ENCODE peak calls at places on chromosomes 4 and X, in ten cellular contexts. One of them, this sample, is unnamed.

GRCh38 chr4:69617083-69617694 is 22.3 kb downstream of the UGT2A2 start:
- DNase-seq in lower lobe of right lung: no peak
- DNase-seq in SW480: peak
- DNase-seq in iris pigment epithelial cell: peak
- DNase-seq in adipocyte: peak
- DNase-seq in H4: peak
- DNase-seq in iPS DF 19.7: no peak
- DNase-seq in activated CD4-positive, alpha-beta T cell treated with anti-CD3 and anti-CD28 coated beads, Interleukin-2, amount 50 U/mL, for 1 hour: no peak
- DNase-seq in uterus: no peak
- DNase-seq in AG04450: peak
- DNase-seq in this sample: no peak

GRCh38 chr4:140718240-140718639 is 37.9 kb downstream of the TBC1D9 start:
- DNase-seq in lower lobe of right lung: no peak
- DNase-seq in SW480: no peak
- DNase-seq in iris pigment epithelial cell: peak
- DNase-seq in adipocyte: peak
- DNase-seq in H4: no peak
- DNase-seq in iPS DF 19.7: no peak
- DNase-seq in activated CD4-positive, alpha-beta T cell treated with anti-CD3 and anti-CD28 coated beads, Interleukin-2, amount 50 U/mL, for 1 hour: no peak
- DNase-seq in uterus: no peak
- DNase-seq in AG04450: no peak
- DNase-seq in this sample: no peak

GRCh38 chr4:109801895-109802319 is at the start of gene CFI:
- DNase-seq in lower lobe of right lung: no peak
- DNase-seq in SW480: no peak
- DNase-seq in iris pigment epithelial cell: peak
- DNase-seq in adipocyte: peak
- DNase-seq in H4: peak
- DNase-seq in iPS DF 19.7: no peak
- DNase-seq in activated CD4-positive, alpha-beta T cell treated with anti-CD3 and anti-CD28 coated beads, Interleukin-2, amount 50 U/mL, for 1 hour: no peak
- DNase-seq in uterus: no peak
- DNase-seq in AG04450: no peak
- DNase-seq in this sample: no peak

GRCh38 chr4:69322055-69322454 is 41.8 kb downstream of the UGT2B28 start:
- DNase-seq in lower lobe of right lung: no peak
- DNase-seq in SW480: peak
- DNase-seq in iris pigment epithelial cell: peak
- DNase-seq in adipocyte: peak
- DNase-seq in H4: peak
- DNase-seq in iPS DF 19.7: no peak
- DNase-seq in activated CD4-positive, alpha-beta T cell treated with anti-CD3 and anti-CD28 coated beads, Interleukin-2, amount 50 U/mL, for 1 hour: no peak
- DNase-seq in uterus: no peak
- DNase-seq in AG04450: no peak
- DNase-seq in this sample: no peak

GRCh38 chr4:2305766-2306501 is 44.0 kb upstream of the MXD4 start:
- DNase-seq in lower lobe of right lung: no peak
- DNase-seq in SW480: peak
- DNase-seq in iris pigment epithelial cell: no peak
- DNase-seq in adipocyte: peak
- DNase-seq in H4: peak
- DNase-seq in iPS DF 19.7: no peak
- DNase-seq in activated CD4-positive, alpha-beta T cell treated with anti-CD3 and anti-CD28 coated beads, Interleukin-2, amount 50 U/mL, for 1 hour: no peak
- DNase-seq in uterus: no peak
- DNase-seq in AG04450: no peak
- DNase-seq in this sample: peak

GRCh38 chr4:113112341-113112978 is 63.0 kb downstream of the ANK2 start:
- DNase-seq in lower lobe of right lung: no peak
- DNase-seq in SW480: no peak
- DNase-seq in iris pigment epithelial cell: no peak
- DNase-seq in adipocyte: no peak
- DNase-seq in H4: no peak
- DNase-seq in iPS DF 19.7: no peak
- DNase-seq in activated CD4-positive, alpha-beta T cell treated with anti-CD3 and anti-CD28 coated beads, Interleukin-2, amount 50 U/mL, for 1 hour: no peak
- DNase-seq in uterus: no peak
- DNase-seq in AG04450: no peak
- DNase-seq in this sample: no peak

GRCh38 chrX:70190225-70190624 is 12.9 kb downstream of the DGAT2L6 start:
- DNase-seq in lower lobe of right lung: no peak
- DNase-seq in SW480: no peak
- DNase-seq in iris pigment epithelial cell: no peak
- DNase-seq in adipocyte: no peak
- DNase-seq in H4: no peak
- DNase-seq in iPS DF 19.7: no peak
- DNase-seq in activated CD4-positive, alpha-beta T cell treated with anti-CD3 and anti-CD28 coated beads, Interleukin-2, amount 50 U/mL, for 1 hour: no peak
- DNase-seq in uterus: no peak
- DNase-seq in AG04450: no peak
- DNase-seq in this sample: no peak

GRCh38 chr4:10115271-10115656 is 1.3 kb downstream of the WDR1 start:
- DNase-seq in lower lobe of right lung: no peak
- DNase-seq in SW480: no peak
- DNase-seq in iris pigment epithelial cell: peak
- DNase-seq in adipocyte: peak
- DNase-seq in H4: no peak
- DNase-seq in iPS DF 19.7: no peak
- DNase-seq in activated CD4-positive, alpha-beta T cell treated with anti-CD3 and anti-CD28 coated beads, Interleukin-2, amount 50 U/mL, for 1 hour: no peak
- DNase-seq in uterus: no peak
- DNase-seq in AG04450: no peak
- DNase-seq in this sample: peak

GRCh38 chr4:150209140-150209829 is 131.0 kb downstream of the DCLK2 start:
- DNase-seq in lower lobe of right lung: peak
- DNase-seq in SW480: peak
- DNase-seq in iris pigment epithelial cell: peak
- DNase-seq in adipocyte: peak
- DNase-seq in H4: peak
- DNase-seq in iPS DF 19.7: no peak
- DNase-seq in activated CD4-positive, alpha-beta T cell treated with anti-CD3 and anti-CD28 coated beads, Interleukin-2, amount 50 U/mL, for 1 hour: no peak
- DNase-seq in uterus: peak
- DNase-seq in AG04450: peak
- DNase-seq in this sample: peak

GRCh38 chr4:108165601-108166000 is 3.1 kb downstream of the LEF1 start:
- DNase-seq in lower lobe of right lung: no peak
- DNase-seq in SW480: no peak
- DNase-seq in iris pigment epithelial cell: no peak
- DNase-seq in adipocyte: no peak
- DNase-seq in H4: no peak
- DNase-seq in iPS DF 19.7: no peak
- DNase-seq in activated CD4-positive, alpha-beta T cell treated with anti-CD3 and anti-CD28 coated beads, Interleukin-2, amount 50 U/mL, for 1 hour: peak
- DNase-seq in uterus: no peak
- DNase-seq in AG04450: no peak
- DNase-seq in this sample: no peak

GRCh38 chrX:16671005-16671404 is 21.0 kb downstream of the S100G start:
- DNase-seq in lower lobe of right lung: no peak
- DNase-seq in SW480: peak
- DNase-seq in iris pigment epithelial cell: peak
- DNase-seq in adipocyte: peak
- DNase-seq in H4: peak
- DNase-seq in iPS DF 19.7: no peak
- DNase-seq in activated CD4-positive, alpha-beta T cell treated with anti-CD3 and anti-CD28 coated beads, Interleukin-2, amount 50 U/mL, for 1 hour: peak
- DNase-seq in uterus: peak
- DNase-seq in AG04450: no peak
- DNase-seq in this sample: no peak

GRCh38 chr4:7649741-7650531 is 215.2 kb upstream of the PSAPL1 start:
- DNase-seq in lower lobe of right lung: peak
- DNase-seq in SW480: peak
- DNase-seq in iris pigment epithelial cell: peak
- DNase-seq in adipocyte: peak
- DNase-seq in H4: peak
- DNase-seq in iPS DF 19.7: no peak
- DNase-seq in activated CD4-positive, alpha-beta T cell treated with anti-CD3 and anti-CD28 coated beads, Interleukin-2, amount 50 U/mL, for 1 hour: peak
- DNase-seq in uterus: no peak
- DNase-seq in AG04450: peak
- DNase-seq in this sample: no peak

GRCh38 chrX:87517571-87518141 is at the start of gene KLHL4:
- DNase-seq in lower lobe of right lung: no peak
- DNase-seq in SW480: peak
- DNase-seq in iris pigment epithelial cell: peak
- DNase-seq in adipocyte: no peak
- DNase-seq in H4: peak
- DNase-seq in iPS DF 19.7: peak
- DNase-seq in activated CD4-positive, alpha-beta T cell treated with anti-CD3 and anti-CD28 coated beads, Interleukin-2, amount 50 U/mL, for 1 hour: no peak
- DNase-seq in uterus: peak
- DNase-seq in AG04450: peak
- DNase-seq in this sample: no peak

GRCh38 chrX:150352581-150352980 is 10.5 kb upstream of the MAMLD1 start:
- DNase-seq in lower lobe of right lung: no peak
- DNase-seq in SW480: no peak
- DNase-seq in iris pigment epithelial cell: no peak
- DNase-seq in adipocyte: no peak
- DNase-seq in H4: peak
- DNase-seq in iPS DF 19.7: no peak
- DNase-seq in activated CD4-positive, alpha-beta T cell treated with anti-CD3 and anti-CD28 coated beads, Interleukin-2, amount 50 U/mL, for 1 hour: no peak
- DNase-seq in uterus: no peak
- DNase-seq in AG04450: no peak
- DNase-seq in this sample: peak

GRCh38 chr4:65658117-65658516 is 12.2 kb downstream of the EPHA5 start:
- DNase-seq in lower lobe of right lung: peak
- DNase-seq in SW480: no peak
- DNase-seq in iris pigment epithelial cell: no peak
- DNase-seq in adipocyte: no peak
- DNase-seq in H4: no peak
- DNase-seq in iPS DF 19.7: no peak
- DNase-seq in activated CD4-positive, alpha-beta T cell treated with anti-CD3 and anti-CD28 coated beads, Interleukin-2, amount 50 U/mL, for 1 hour: no peak
- DNase-seq in uterus: no peak
- DNase-seq in AG04450: no peak
- DNase-seq in this sample: no peak

GRCh38 chrX:129565046-129565649 is 25.1 kb downstream of the OCRL start:
- DNase-seq in lower lobe of right lung: no peak
- DNase-seq in SW480: no peak
- DNase-seq in iris pigment epithelial cell: peak
- DNase-seq in adipocyte: no peak
- DNase-seq in H4: no peak
- DNase-seq in iPS DF 19.7: peak
- DNase-seq in activated CD4-positive, alpha-beta T cell treated with anti-CD3 and anti-CD28 coated beads, Interleukin-2, amount 50 U/mL, for 1 hour: no peak
- DNase-seq in uterus: no peak
- DNase-seq in AG04450: no peak
- DNase-seq in this sample: no peak

GRCh38 chr4:91989914-91990313 is 313.9 kb upstream of the GRID2 start:
- DNase-seq in lower lobe of right lung: no peak
- DNase-seq in SW480: no peak
- DNase-seq in iris pigment epithelial cell: no peak
- DNase-seq in adipocyte: no peak
- DNase-seq in H4: no peak
- DNase-seq in iPS DF 19.7: no peak
- DNase-seq in activated CD4-positive, alpha-beta T cell treated with anti-CD3 and anti-CD28 coated beads, Interleukin-2, amount 50 U/mL, for 1 hour: no peak
- DNase-seq in uterus: no peak
- DNase-seq in AG04450: no peak
- DNase-seq in this sample: no peak

GRCh38 chrX:33204889-33205288 is 6.5 kb downstream of the DMD start:
- DNase-seq in lower lobe of right lung: no peak
- DNase-seq in SW480: no peak
- DNase-seq in iris pigment epithelial cell: peak
- DNase-seq in adipocyte: no peak
- DNase-seq in H4: peak
- DNase-seq in iPS DF 19.7: no peak
- DNase-seq in activated CD4-positive, alpha-beta T cell treated with anti-CD3 and anti-CD28 coated beads, Interleukin-2, amount 50 U/mL, for 1 hour: no peak
- DNase-seq in uterus: peak
- DNase-seq in AG04450: no peak
- DNase-seq in this sample: no peak

GRCh38 chrX:138745215-138745614 is 33.7 kb upstream of the FGF13 start:
- DNase-seq in lower lobe of right lung: no peak
- DNase-seq in SW480: peak
- DNase-seq in iris pigment epithelial cell: peak
- DNase-seq in adipocyte: peak
- DNase-seq in H4: peak
- DNase-seq in iPS DF 19.7: no peak
- DNase-seq in activated CD4-positive, alpha-beta T cell treated with anti-CD3 and anti-CD28 coated beads, Interleukin-2, amount 50 U/mL, for 1 hour: no peak
- DNase-seq in uterus: peak
- DNase-seq in AG04450: no peak
- DNase-seq in this sample: peak

GRCh38 chr4:142128529-142128928 is 492.1 kb downstream of the IL15 start:
- DNase-seq in lower lobe of right lung: no peak
- DNase-seq in SW480: no peak
- DNase-seq in iris pigment epithelial cell: peak
- DNase-seq in adipocyte: peak
- DNase-seq in H4: no peak
- DNase-seq in iPS DF 19.7: no peak
- DNase-seq in activated CD4-positive, alpha-beta T cell treated with anti-CD3 and anti-CD28 coated beads, Interleukin-2, amount 50 U/mL, for 1 hour: no peak
- DNase-seq in uterus: peak
- DNase-seq in AG04450: no peak
- DNase-seq in this sample: no peak

GRCh38 chr4:1053080-1053661 is 41.7 kb downstream of the FGFRL1 start:
- DNase-seq in lower lobe of right lung: no peak
- DNase-seq in SW480: no peak
- DNase-seq in iris pigment epithelial cell: no peak
- DNase-seq in adipocyte: peak
- DNase-seq in H4: no peak
- DNase-seq in iPS DF 19.7: no peak
- DNase-seq in activated CD4-positive, alpha-beta T cell treated with anti-CD3 and anti-CD28 coated beads, Interleukin-2, amount 50 U/mL, for 1 hour: no peak
- DNase-seq in uterus: no peak
- DNase-seq in AG04450: peak
- DNase-seq in this sample: no peak

GRCh38 chr4:8694226-8694625 is 101.7 kb downstream of the CPZ start:
- DNase-seq in lower lobe of right lung: no peak
- DNase-seq in SW480: no peak
- DNase-seq in iris pigment epithelial cell: no peak
- DNase-seq in adipocyte: no peak
- DNase-seq in H4: no peak
- DNase-seq in iPS DF 19.7: no peak
- DNase-seq in activated CD4-positive, alpha-beta T cell treated with anti-CD3 and anti-CD28 coated beads, Interleukin-2, amount 50 U/mL, for 1 hour: no peak
- DNase-seq in uterus: no peak
- DNase-seq in AG04450: no peak
- DNase-seq in this sample: no peak

GRCh38 chr4:38678078-38678477 is 14.1 kb downstream of the KLF3 start:
- DNase-seq in lower lobe of right lung: no peak
- DNase-seq in SW480: no peak
- DNase-seq in iris pigment epithelial cell: peak
- DNase-seq in adipocyte: peak
- DNase-seq in H4: no peak
- DNase-seq in iPS DF 19.7: no peak
- DNase-seq in activated CD4-positive, alpha-beta T cell treated with anti-CD3 and anti-CD28 coated beads, Interleukin-2, amount 50 U/mL, for 1 hour: no peak
- DNase-seq in uterus: no peak
- DNase-seq in AG04450: peak
- DNase-seq in this sample: no peak

GRCh38 chr4:128349921-128350320 is 62.3 kb upstream of the PGRMC2 start:
- DNase-seq in lower lobe of right lung: no peak
- DNase-seq in SW480: peak
- DNase-seq in iris pigment epithelial cell: peak
- DNase-seq in adipocyte: peak
- DNase-seq in H4: peak
- DNase-seq in iPS DF 19.7: peak
- DNase-seq in activated CD4-positive, alpha-beta T cell treated with anti-CD3 and anti-CD28 coated beads, Interleukin-2, amount 50 U/mL, for 1 hour: no peak
- DNase-seq in uterus: no peak
- DNase-seq in AG04450: peak
- DNase-seq in this sample: no peak

GRCh38 chr4:123478859-123479345 is 82.3 kb downstream of the SPRY1 start:
- DNase-seq in lower lobe of right lung: peak
- DNase-seq in SW480: peak
- DNase-seq in iris pigment epithelial cell: peak
- DNase-seq in adipocyte: peak
- DNase-seq in H4: no peak
- DNase-seq in iPS DF 19.7: no peak
- DNase-seq in activated CD4-positive, alpha-beta T cell treated with anti-CD3 and anti-CD28 coated beads, Interleukin-2, amount 50 U/mL, for 1 hour: no peak
- DNase-seq in uterus: no peak
- DNase-seq in AG04450: no peak
- DNase-seq in this sample: peak

GRCh38 chr4:146582864-146583263 is 55.8 kb upstream of the POU4F2 start:
- DNase-seq in lower lobe of right lung: no peak
- DNase-seq in SW480: peak
- DNase-seq in iris pigment epithelial cell: peak
- DNase-seq in adipocyte: no peak
- DNase-seq in H4: no peak
- DNase-seq in iPS DF 19.7: no peak
- DNase-seq in activated CD4-positive, alpha-beta T cell treated with anti-CD3 and anti-CD28 coated beads, Interleukin-2, amount 50 U/mL, for 1 hour: no peak
- DNase-seq in uterus: no peak
- DNase-seq in AG04450: no peak
- DNase-seq in this sample: no peak

GRCh38 chrX:9855536-9856320 is 69.5 kb downstream of the SHROOM2 start:
- DNase-seq in lower lobe of right lung: no peak
- DNase-seq in SW480: no peak
- DNase-seq in iris pigment epithelial cell: no peak
- DNase-seq in adipocyte: no peak
- DNase-seq in H4: peak
- DNase-seq in iPS DF 19.7: no peak
- DNase-seq in activated CD4-positive, alpha-beta T cell treated with anti-CD3 and anti-CD28 coated beads, Interleukin-2, amount 50 U/mL, for 1 hour: no peak
- DNase-seq in uterus: no peak
- DNase-seq in AG04450: no peak
- DNase-seq in this sample: no peak

GRCh38 chrX:31893525-31893924 is 821.7 kb upstream of the FTHL17 start:
- DNase-seq in lower lobe of right lung: no peak
- DNase-seq in SW480: no peak
- DNase-seq in iris pigment epithelial cell: no peak
- DNase-seq in adipocyte: no peak
- DNase-seq in H4: no peak
- DNase-seq in iPS DF 19.7: no peak
- DNase-seq in activated CD4-positive, alpha-beta T cell treated with anti-CD3 and anti-CD28 coated beads, Interleukin-2, amount 50 U/mL, for 1 hour: no peak
- DNase-seq in uterus: no peak
- DNase-seq in AG04450: no peak
- DNase-seq in this sample: no peak

This sample was measured in colonic mucosa.